ENCODE peak calls at places on chromosomes 7 and 10, in four cellular contexts. C is SK-N-SH, U is K562, I is GM12891. B is an unnamed sample.

GRCh38 chr7:152462995-152463713 is 27.4 kb upstream of the KMT2C start:
- DNase-seq in C (no peak), U (no peak), I (no peak), B (no peak)

GRCh38 chr7:29883462-29884398 is 77.4 kb downstream of the WIPF3 start:
- DNase-seq in C (peak), U (no peak), I (no peak), B (no peak)

GRCh38 chr10:73810735-73811465 is 498 bp downstream of the NDST2 start:
- DNase-seq in C (no peak), U (peak), I (peak), B (peak)

GRCh38 chr10:73744690-73744994 is 470 bp downstream of the SEC24C start:
- DNase-seq in C (peak), U (peak), I (no peak), B (peak)

GRCh38 chr10:5284311-5285057 is 80.3 kb upstream of the UCN3 start:
- DNase-seq in C (no peak), U (peak), I (no peak), B (no peak)

GRCh38 chr10:77857272-77857671 is 69.3 kb downstream of the DLG5 start:
- DNase-seq in C (no peak), U (no peak), I (no peak), B (no peak)

GRCh38 chr10:17340144-17340829 is 112.2 kb downstream of the VIM start:
- DNase-seq in C (no peak), U (no peak), I (no peak), B (no peak)

GRCh38 chr10:30431435-30431911 is 2.5 kb upstream of the MAP3K8 start:
- DNase-seq in C (no peak), U (peak), I (no peak), B (no peak)

GRCh38 chr10:98062424-98062823 is 32.0 kb upstream of the CRTAC1 start:
- DNase-seq in C (no peak), U (no peak), I (no peak), B (no peak)

GRCh38 chr10:19952611-19953010 is 136.4 kb downstream of the PLXDC2 start:
- DNase-seq in C (no peak), U (no peak), I (no peak), B (no peak)

GRCh38 chr7:70193514-70193913 is 595.2 kb downstream of the AUTS2 start:
- DNase-seq in C (peak), U (no peak), I (no peak), B (no peak)

GRCh38 chr10:102876747-102877153 is 7.5 kb downstream of the AS3MT start:
- DNase-seq in C (no peak), U (no peak), I (no peak), B (no peak)

GRCh38 chr7:25068814-25069213 is 56.2 kb downstream of the CYCS start:
- DNase-seq in C (no peak), U (peak), I (no peak), B (no peak)

GRCh38 chr10:125284875-125285597 is 124.7 kb upstream of the CTBP2 start:
- DNase-seq in C (no peak), U (peak), I (no peak), B (no peak)

GRCh38 chr7:111108526-111108925 is 17.6 kb downstream of the LRRN3 start:
- DNase-seq in C (no peak), U (no peak), I (no peak), B (no peak)

GRCh38 chr7:66880009-66880554 is 40.9 kb upstream of the TMEM248 start:
- DNase-seq in C (no peak), U (no peak), I (no peak), B (no peak)

GRCh38 chr7:469591-469961 is 50.1 kb downstream of the PDGFA start:
- DNase-seq in C (no peak), U (no peak), I (no peak), B (no peak)

GRCh38 chr7:150784120-150784736 is 15.9 kb downstream of the TMEM176B start:
- DNase-seq in C (no peak), U (no peak), I (no peak), B (no peak)

GRCh38 chr10:88989824-88990527 is 622 bp upstream of the FAS start:
- DNase-seq in C (no peak), U (no peak), I (no peak), B (no peak)

GRCh38 chr7:28072876-28073514 is 107.6 kb downstream of the JAZF1 start:
- DNase-seq in C (no peak), U (no peak), I (no peak), B (no peak)

GRCh38 chr10:76711374-76711997 is 926.1 kb downstream of the KCNMA1 start:
- DNase-seq in C (no peak), U (no peak), I (no peak), B (no peak)

GRCh38 chr10:80535671-80536360 is 1.9 kb upstream of the SH2D4B start:
- DNase-seq in C (no peak), U (peak), I (peak), B (peak)

GRCh38 chr7:92685146-92686042 is 95.2 kb upstream of the FAM133B start:
- DNase-seq in C (no peak), U (no peak), I (no peak), B (no peak)

GRCh38 chr7:141941075-141941474 is 5.7 kb downstream of the CLEC5A start:
- DNase-seq in C (no peak), U (no peak), I (no peak), B (no peak)

GRCh38 chr7:22193361-22194016 is 163.5 kb downstream of the RAPGEF5 start:
- DNase-seq in C (no peak), U (no peak), I (no peak), B (no peak)

GRCh38 chr10:128055061-128055868 is 71.0 kb downstream of the MKI67 start:
- DNase-seq in C (no peak), U (no peak), I (no peak), B (no peak)

GRCh38 chr10:128052696-128053095 is 73.5 kb downstream of the MKI67 start:
- DNase-seq in C (no peak), U (no peak), I (no peak), B (no peak)

GRCh38 chr10:128056303-128057050 is 69.7 kb downstream of the MKI67 start:
- DNase-seq in C (no peak), U (no peak), I (no peak), B (no peak)

GRCh38 chr10:128053356-128053755 is 72.9 kb downstream of the MKI67 start:
- DNase-seq in C (no peak), U (no peak), I (no peak), B (no peak)

DNA sequence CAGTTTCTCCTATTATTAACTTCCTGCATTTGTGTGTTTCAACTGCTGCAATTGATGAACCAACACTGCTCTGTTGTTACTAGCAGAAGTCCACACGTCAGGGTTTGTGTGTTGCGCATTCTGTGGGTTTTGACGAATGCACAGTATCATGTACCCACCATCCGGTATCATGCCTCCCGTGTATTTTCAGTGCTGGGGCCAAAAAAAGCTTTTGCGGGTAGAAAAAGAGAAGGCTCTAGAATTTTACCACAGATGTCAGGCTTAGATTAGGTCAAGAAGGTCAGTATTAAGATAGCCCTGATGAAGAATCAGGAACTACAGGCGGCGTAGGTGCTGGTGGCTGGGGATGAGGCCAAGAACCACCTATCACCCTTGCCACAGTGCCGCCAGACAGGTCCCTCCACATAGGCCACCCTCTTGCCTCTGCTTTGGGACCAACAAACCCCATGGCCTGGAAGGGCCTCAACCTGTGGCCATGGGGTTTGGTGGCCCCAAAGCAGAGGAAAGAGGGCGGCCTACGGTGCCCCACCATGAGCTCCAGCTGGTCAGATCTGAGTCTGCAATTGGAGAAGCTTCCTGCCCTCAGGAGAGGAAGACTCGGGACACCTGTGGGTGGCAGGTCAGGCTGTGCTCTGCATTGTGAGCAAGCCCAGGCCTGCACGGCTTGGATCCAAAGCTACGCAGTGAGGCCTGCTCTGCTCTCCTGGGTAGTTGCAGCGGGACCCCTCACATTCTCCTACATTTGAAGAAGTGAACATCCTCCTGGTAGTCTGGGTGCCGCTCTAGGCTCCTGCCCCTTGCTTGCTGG is 71.9 kb downstream of the MKI67 start:
- DNase-seq in C (no peak), U (no peak), I (no peak), B (no peak)
- TF ChIP-seq POLR2AphosphoS5 in C (no peak), U (no peak), I (no peak), B (no peak)

GRCh38 chr7:139897422-139898085 is 68.5 kb downstream of the TBXAS1 start:
- DNase-seq in C (no peak), U (no peak), I (no peak), B (no peak)

GRCh38 chr7:139901840-139902370 is 72.8 kb downstream of the TBXAS1 start:
- DNase-seq in C (no peak), U (no peak), I (no peak), B (no peak)

GRCh38 chr7:139901411-139901810 is 72.3 kb downstream of the TBXAS1 start:
- DNase-seq in C (no peak), U (no peak), I (no peak), B (no peak)

GRCh38 chr7:139896831-139897230 is 67.8 kb downstream of the TBXAS1 start:
- DNase-seq in C (no peak), U (no peak), I (no peak), B (no peak)

GRCh38 chr7:139899328-139900020 is 70.4 kb downstream of the TBXAS1 start:
- DNase-seq in C (no peak), U (no peak), I (no peak), B (no peak)
- TF ChIP-seq TAF1 in C (no peak), U (no peak), I (no peak), B (no peak)

DNA sequence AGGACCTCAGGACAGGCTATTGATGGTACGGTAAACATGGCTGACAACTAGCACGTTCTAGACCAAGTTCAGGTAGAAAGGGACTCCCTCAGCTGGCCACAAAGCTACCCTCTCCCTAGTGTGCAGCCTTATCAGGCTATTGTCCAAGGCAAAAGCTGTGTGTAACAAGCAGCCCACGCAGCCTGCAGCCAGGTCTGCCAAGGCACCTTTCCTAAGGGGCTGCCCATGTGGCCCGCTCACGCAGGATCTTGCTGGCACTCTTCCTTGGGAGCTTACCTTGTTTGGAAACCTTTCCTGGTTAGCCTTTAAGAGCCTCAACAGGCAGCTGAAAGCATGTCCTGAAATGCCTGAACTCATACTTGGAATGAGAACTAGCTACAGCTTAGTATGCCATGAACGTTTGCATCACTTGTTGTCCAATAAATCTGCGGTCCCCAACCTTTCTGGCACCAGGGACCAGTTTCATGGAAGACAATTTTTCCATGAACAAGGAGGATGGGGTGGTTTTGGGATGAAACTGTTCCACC is 51.7 kb downstream of the SYPL1 start:
- DNase-seq in C (no peak), U (no peak), I (no peak), B (no peak)
- TF ChIP-seq POLR2AphosphoS5 in C (no peak), U (no peak), I (no peak), B (no peak)

DNA sequence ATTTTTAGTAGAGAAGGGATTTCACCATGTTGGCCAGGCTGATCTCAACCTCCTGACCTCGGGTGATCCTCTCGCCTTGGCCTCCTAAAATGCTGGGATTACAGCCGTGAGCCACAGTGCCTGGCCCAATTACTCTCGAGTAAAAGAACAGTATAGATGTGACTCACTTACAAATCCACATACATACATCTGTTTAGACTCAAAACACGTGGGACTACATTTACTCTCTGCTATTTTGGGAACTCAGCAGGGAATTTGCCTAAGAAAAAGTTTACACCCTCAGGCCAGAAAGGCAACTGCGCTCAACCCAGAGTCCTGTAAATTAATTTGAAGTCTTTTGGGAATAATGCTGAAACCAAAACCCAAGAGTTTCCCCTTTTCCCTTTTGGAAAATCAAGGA is 289.7 kb downstream of the KLF6 start:
- DNase-seq in C (no peak), U (no peak), I (no peak), B (no peak)
- TF ChIP-seq TAF1 in C (no peak), U (no peak), I (no peak), B (no peak)

DNA sequence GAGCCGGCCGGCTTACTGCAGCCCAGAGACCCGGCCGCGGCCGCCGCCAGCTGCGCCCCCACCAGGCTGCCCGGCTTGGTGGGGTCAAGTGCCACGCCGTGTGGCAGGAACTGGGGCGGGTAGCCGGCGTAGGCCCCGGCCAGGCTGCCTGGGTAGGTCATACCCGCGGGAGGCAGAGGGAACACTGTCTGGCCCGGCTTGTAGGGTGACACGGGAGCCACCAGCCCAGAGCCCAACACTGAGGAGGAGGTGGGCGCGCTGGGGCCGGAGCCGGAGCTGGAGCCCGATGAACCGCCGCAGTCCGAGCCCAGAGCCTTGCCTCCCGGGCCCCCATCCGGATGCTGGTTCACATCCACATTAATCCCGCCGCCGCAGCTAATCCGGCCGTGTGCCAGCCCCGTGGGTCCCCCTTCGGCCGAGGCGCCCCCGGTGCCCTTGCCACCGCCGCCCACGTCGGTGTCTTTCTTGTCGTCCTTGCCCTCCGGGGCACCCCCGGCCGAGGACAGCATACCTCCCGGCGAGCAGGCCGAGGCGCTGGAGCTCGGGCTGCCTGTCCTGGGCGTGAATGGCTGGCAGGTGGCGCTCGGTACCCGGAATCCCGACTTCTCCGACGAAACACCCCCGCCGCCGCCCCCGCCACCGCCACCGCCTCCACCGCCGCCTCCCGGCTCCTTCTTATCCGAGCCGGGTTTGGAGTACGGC is 2.0 kb downstream of the ZNF503 start:
- DNase-seq in C (peak), U (peak), I (peak), B (peak)
- TF ChIP-seq POLR2AphosphoS5 in C (no peak), U (no peak), I (no peak), B (no peak)

GRCh38 chr7:134708692-134709091 is 62.0 kb downstream of the BPGM start:
- DNase-seq in C (no peak), U (no peak), I (no peak), B (no peak)

GRCh38 chr7:134707663-134708383 is 61.2 kb downstream of the BPGM start:
- DNase-seq in C (no peak), U (no peak), I (no peak), B (no peak)

GRCh38 chr7:134710854-134711624 is 64.4 kb downstream of the BPGM start:
- DNase-seq in C (no peak), U (no peak), I (no peak), B (no peak)

GRCh38 chr7:134710511-134710853 is 63.8 kb downstream of the BPGM start:
- DNase-seq in C (no peak), U (no peak), I (no peak), B (no peak)

GRCh38 chr7:134709197-134709596 is 62.5 kb downstream of the BPGM start:
- DNase-seq in C (no peak), U (no peak), I (no peak), B (no peak)
- TF ChIP-seq TAF1 in C (no peak), U (no peak), I (no peak), B (no peak)

GRCh38 chr7:98174334-98175259 is 36.6 kb upstream of the BHLHA15 start:
- DNase-seq in C (no peak), U (no peak), I (no peak), B (no peak)
- TF ChIP-seq POLR2AphosphoS5 in C (no peak), U (peak), I (no peak), B (no peak)

DNA sequence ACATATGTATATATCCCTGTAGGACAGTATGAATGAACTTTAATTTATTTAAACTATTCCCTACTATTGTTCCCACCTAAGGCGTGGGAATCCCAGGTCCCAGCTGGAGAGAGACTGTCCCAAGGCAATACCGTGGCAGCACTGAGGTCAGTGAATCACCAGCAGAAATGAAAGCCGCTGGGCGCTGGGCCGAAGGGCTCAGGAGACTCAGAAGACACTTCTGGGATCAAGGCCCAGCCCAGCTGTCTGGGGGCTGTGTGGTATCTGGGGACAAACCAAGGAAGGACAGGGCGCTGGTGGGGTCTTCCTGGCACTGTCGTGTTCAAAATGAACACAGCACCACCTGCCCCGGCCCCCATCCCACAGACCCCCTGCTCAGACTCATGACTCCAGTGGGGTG is 49.6 kb upstream of the MYL10 start:
- DNase-seq in C (no peak), U (no peak), I (no peak), B (no peak)
- TF ChIP-seq TAF1 in C (no peak), U (no peak), I (no peak), B (no peak)